ENCODE peak calls at places on chromosomes 6 and 20, in ten cellular contexts. One of them, this sample, is unnamed.

GRCh38 chr6:4435981-4436445 is 300.6 kb upstream of the ECI2 start:
- DNase-seq in CD8-positive, alpha-beta T cell: no peak
- DNase-seq in heart right ventricle: no peak
- DNase-seq in breast epithelium: no peak
- DNase-seq in brain microvascular endothelial cell: no peak
- DNase-seq in K562: no peak
- DNase-seq in cardiac fibroblast: no peak
- DNase-seq in fibroblast of pulmonary artery: no peak
- DNase-seq in lower leg skin: no peak
- DNase-seq in GM20000: no peak
- DNase-seq in this sample: no peak

GRCh38 chr6:131281471-131282270 is 146.4 kb downstream of the AKAP7 start:
- DNase-seq in CD8-positive, alpha-beta T cell: peak; percentile 88
- DNase-seq in heart right ventricle: peak; percentile 20
- DNase-seq in breast epithelium: no peak
- DNase-seq in brain microvascular endothelial cell: peak; percentile 16
- DNase-seq in K562: no peak
- DNase-seq in cardiac fibroblast: no peak
- DNase-seq in fibroblast of pulmonary artery: peak; percentile 26
- DNase-seq in lower leg skin: peak; percentile 42
- DNase-seq in GM20000: peak; percentile 6
- DNase-seq in this sample: peak; percentile 19

GRCh38 chr20:38878798-38879197 is 47.4 kb upstream of the FAM83D start:
- DNase-seq in CD8-positive, alpha-beta T cell: no peak
- DNase-seq in heart right ventricle: peak; percentile 30
- DNase-seq in breast epithelium: no peak
- DNase-seq in brain microvascular endothelial cell: peak; percentile 13
- DNase-seq in K562: peak; percentile 50
- DNase-seq in cardiac fibroblast: peak; percentile 51
- DNase-seq in fibroblast of pulmonary artery: peak; percentile 60
- DNase-seq in lower leg skin: no peak
- DNase-seq in GM20000: no peak
- DNase-seq in this sample: peak; percentile 49

GRCh38 chr20:38883081-38883980 is 42.9 kb upstream of the FAM83D start:
- DNase-seq in CD8-positive, alpha-beta T cell: no peak
- DNase-seq in heart right ventricle: peak; percentile 30
- DNase-seq in breast epithelium: no peak
- DNase-seq in brain microvascular endothelial cell: peak; percentile 7
- DNase-seq in K562: no peak
- DNase-seq in cardiac fibroblast: peak; percentile 25
- DNase-seq in fibroblast of pulmonary artery: peak; percentile 33
- DNase-seq in lower leg skin: no peak
- DNase-seq in GM20000: no peak
- DNase-seq in this sample: no peak

GRCh38 chr6:139007428-139007827 is 19.4 kb upstream of the REPS1 start:
- DNase-seq in CD8-positive, alpha-beta T cell: no peak
- DNase-seq in heart right ventricle: no peak
- DNase-seq in breast epithelium: no peak
- DNase-seq in brain microvascular endothelial cell: no peak
- DNase-seq in K562: no peak
- DNase-seq in cardiac fibroblast: no peak
- DNase-seq in fibroblast of pulmonary artery: no peak
- DNase-seq in lower leg skin: no peak
- DNase-seq in GM20000: no peak
- DNase-seq in this sample: no peak

GRCh38 chr20:57612916-57613315 is 7.3 kb downstream of the ZBP1 start:
- DNase-seq in CD8-positive, alpha-beta T cell: peak; percentile 1
- DNase-seq in heart right ventricle: no peak
- DNase-seq in breast epithelium: no peak
- DNase-seq in brain microvascular endothelial cell: no peak
- DNase-seq in K562: no peak
- DNase-seq in cardiac fibroblast: no peak
- DNase-seq in fibroblast of pulmonary artery: no peak
- DNase-seq in lower leg skin: no peak
- DNase-seq in GM20000: no peak
- DNase-seq in this sample: no peak

GRCh38 chr20:47535994-47536393 is 34.3 kb downstream of the NCOA3 start:
- DNase-seq in CD8-positive, alpha-beta T cell: no peak
- DNase-seq in heart right ventricle: no peak
- DNase-seq in breast epithelium: no peak
- DNase-seq in brain microvascular endothelial cell: no peak
- DNase-seq in K562: no peak
- DNase-seq in cardiac fibroblast: no peak
- DNase-seq in fibroblast of pulmonary artery: no peak
- DNase-seq in lower leg skin: no peak
- DNase-seq in GM20000: no peak
- DNase-seq in this sample: no peak

GRCh38 chr6:143125896-143126573 is 65.3 kb downstream of the AIG1 start:
- DNase-seq in CD8-positive, alpha-beta T cell: no peak
- DNase-seq in heart right ventricle: no peak
- DNase-seq in breast epithelium: no peak
- DNase-seq in brain microvascular endothelial cell: peak; percentile 68
- DNase-seq in K562: no peak
- DNase-seq in cardiac fibroblast: peak; percentile 55
- DNase-seq in fibroblast of pulmonary artery: no peak
- DNase-seq in lower leg skin: no peak
- DNase-seq in GM20000: no peak
- DNase-seq in this sample: no peak

GRCh38 chr20:31751126-31751525 is 12.0 kb downstream of the TPX2 start:
- DNase-seq in CD8-positive, alpha-beta T cell: no peak
- DNase-seq in heart right ventricle: peak; percentile 37
- DNase-seq in breast epithelium: no peak
- DNase-seq in brain microvascular endothelial cell: peak; percentile 79
- DNase-seq in K562: no peak
- DNase-seq in cardiac fibroblast: peak; percentile 73
- DNase-seq in fibroblast of pulmonary artery: peak; percentile 85
- DNase-seq in lower leg skin: no peak
- DNase-seq in GM20000: no peak
- DNase-seq in this sample: no peak

GRCh38 chr6:150567823-150568383 is 31.8 kb upstream of the PLEKHG1 start:
- DNase-seq in CD8-positive, alpha-beta T cell: no peak
- DNase-seq in heart right ventricle: peak; percentile 30
- DNase-seq in breast epithelium: no peak
- DNase-seq in brain microvascular endothelial cell: no peak
- DNase-seq in K562: no peak
- DNase-seq in cardiac fibroblast: no peak
- DNase-seq in fibroblast of pulmonary artery: no peak
- DNase-seq in lower leg skin: no peak
- DNase-seq in GM20000: no peak
- DNase-seq in this sample: no peak

GRCh38 chr6:102732908-102733307 is 1339.4 kb downstream of the GRIK2 start:
- DNase-seq in CD8-positive, alpha-beta T cell: no peak
- DNase-seq in heart right ventricle: no peak
- DNase-seq in breast epithelium: no peak
- DNase-seq in brain microvascular endothelial cell: no peak
- DNase-seq in K562: no peak
- DNase-seq in cardiac fibroblast: no peak
- DNase-seq in fibroblast of pulmonary artery: no peak
- DNase-seq in lower leg skin: no peak
- DNase-seq in GM20000: no peak
- DNase-seq in this sample: no peak

GRCh38 chr6:158954778-158955177 is 45.2 kb downstream of the RSPH3 start:
- DNase-seq in CD8-positive, alpha-beta T cell: no peak
- DNase-seq in heart right ventricle: no peak
- DNase-seq in breast epithelium: no peak
- DNase-seq in brain microvascular endothelial cell: no peak
- DNase-seq in K562: no peak
- DNase-seq in cardiac fibroblast: no peak
- DNase-seq in fibroblast of pulmonary artery: peak; percentile 16
- DNase-seq in lower leg skin: no peak
- DNase-seq in GM20000: no peak
- DNase-seq in this sample: no peak

GRCh38 chr20:53840462-53841000 is 229.9 kb downstream of the BCAS1 start:
- DNase-seq in CD8-positive, alpha-beta T cell: no peak
- DNase-seq in heart right ventricle: no peak
- DNase-seq in breast epithelium: no peak
- DNase-seq in brain microvascular endothelial cell: no peak
- DNase-seq in K562: no peak
- DNase-seq in cardiac fibroblast: no peak
- DNase-seq in fibroblast of pulmonary artery: no peak
- DNase-seq in lower leg skin: no peak
- DNase-seq in GM20000: no peak
- DNase-seq in this sample: no peak

DNA sequence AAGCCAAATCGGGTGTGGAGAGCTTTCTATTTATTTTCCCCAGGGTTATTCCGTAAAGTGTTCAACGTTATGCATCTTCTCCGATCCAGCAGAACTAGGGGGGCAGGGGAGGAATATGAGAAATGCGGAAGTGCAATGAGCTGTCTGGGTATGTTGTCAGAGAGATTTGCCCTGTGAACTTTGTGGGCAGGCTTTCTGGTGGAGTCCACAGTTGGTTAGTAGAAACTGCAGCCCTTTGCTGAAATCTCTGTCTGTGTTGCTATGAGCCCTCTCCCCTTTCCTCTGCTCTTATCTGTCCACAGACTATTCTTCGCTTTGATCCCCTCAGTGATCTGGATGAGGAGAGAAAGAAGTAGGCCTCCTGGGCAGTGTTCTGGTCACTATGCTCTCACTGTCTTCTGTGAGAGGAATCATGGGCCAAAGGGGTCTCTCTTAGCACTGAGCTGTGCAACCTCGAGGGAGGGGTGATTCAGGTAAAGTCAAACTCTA is 158.9 kb upstream of the FUT9 start:
- DNase-seq in CD8-positive, alpha-beta T cell: no peak
- DNase-seq in heart right ventricle: no peak
- DNase-seq in breast epithelium: no peak
- DNase-seq in brain microvascular endothelial cell: no peak
- DNase-seq in K562: no peak
- DNase-seq in cardiac fibroblast: no peak
- DNase-seq in fibroblast of pulmonary artery: no peak
- DNase-seq in lower leg skin: no peak
- DNase-seq in GM20000: no peak
- DNase-seq in this sample: no peak
- TF ChIP-seq CTCF in CD8-positive, alpha-beta T cell: no peak
- TF ChIP-seq CTCF in heart right ventricle: no peak
- TF ChIP-seq CTCF in breast epithelium: no peak
- TF ChIP-seq CTCF in brain microvascular endothelial cell: no peak
- TF ChIP-seq CTCF in K562: no peak
- TF ChIP-seq CTCF in cardiac fibroblast: no peak
- TF ChIP-seq CTCF in fibroblast of pulmonary artery: no peak
- TF ChIP-seq CTCF in lower leg skin: no peak
- TF ChIP-seq CTCF in GM20000: no peak
- TF ChIP-seq CTCF in this sample: no peak

GRCh38 chr20:24149881-24150307 is 161.3 kb upstream of the GGTLC1 start:
- DNase-seq in CD8-positive, alpha-beta T cell: no peak
- DNase-seq in heart right ventricle: peak; percentile 12
- DNase-seq in breast epithelium: no peak
- DNase-seq in brain microvascular endothelial cell: no peak
- DNase-seq in K562: peak; percentile 33
- DNase-seq in cardiac fibroblast: no peak
- DNase-seq in fibroblast of pulmonary artery: no peak
- DNase-seq in lower leg skin: no peak
- DNase-seq in GM20000: no peak
- DNase-seq in this sample: peak; percentile 56
- TF ChIP-seq CTCF in CD8-positive, alpha-beta T cell: no peak
- TF ChIP-seq CTCF in heart right ventricle: peak; percentile 53
- TF ChIP-seq CTCF in breast epithelium: no peak
- TF ChIP-seq CTCF in brain microvascular endothelial cell: peak; percentile 63
- TF ChIP-seq CTCF in K562: peak; percentile 43
- TF ChIP-seq CTCF in cardiac fibroblast: peak; percentile 54
- TF ChIP-seq CTCF in fibroblast of pulmonary artery: peak; percentile 47
- TF ChIP-seq CTCF in lower leg skin: no peak
- TF ChIP-seq CTCF in GM20000: no peak
- TF ChIP-seq CTCF in this sample: peak; percentile 66

GRCh38 chr20:56430957-56431356 is 18.9 kb downstream of the CASS4 start:
- DNase-seq in CD8-positive, alpha-beta T cell: no peak
- DNase-seq in heart right ventricle: no peak
- DNase-seq in breast epithelium: no peak
- DNase-seq in brain microvascular endothelial cell: no peak
- DNase-seq in K562: no peak
- DNase-seq in cardiac fibroblast: no peak
- DNase-seq in fibroblast of pulmonary artery: no peak
- DNase-seq in lower leg skin: no peak
- DNase-seq in GM20000: no peak
- DNase-seq in this sample: no peak

GRCh38 chr20:56430471-56430870 is 18.4 kb downstream of the CASS4 start:
- DNase-seq in CD8-positive, alpha-beta T cell: peak; percentile 41
- DNase-seq in heart right ventricle: no peak
- DNase-seq in breast epithelium: no peak
- DNase-seq in brain microvascular endothelial cell: no peak
- DNase-seq in K562: no peak
- DNase-seq in cardiac fibroblast: no peak
- DNase-seq in fibroblast of pulmonary artery: no peak
- DNase-seq in lower leg skin: no peak
- DNase-seq in GM20000: no peak
- DNase-seq in this sample: no peak

GRCh38 chr20:56433221-56433879 is 21.3 kb downstream of the CASS4 start:
- DNase-seq in CD8-positive, alpha-beta T cell: no peak
- DNase-seq in heart right ventricle: no peak
- DNase-seq in breast epithelium: no peak
- DNase-seq in brain microvascular endothelial cell: peak; percentile 37
- DNase-seq in K562: no peak
- DNase-seq in cardiac fibroblast: peak; percentile 49
- DNase-seq in fibroblast of pulmonary artery: peak; percentile 52
- DNase-seq in lower leg skin: no peak
- DNase-seq in GM20000: no peak
- DNase-seq in this sample: no peak

GRCh38 chr20:56429941-56430340 is 17.9 kb downstream of the CASS4 start:
- DNase-seq in CD8-positive, alpha-beta T cell: peak; percentile 37
- DNase-seq in heart right ventricle: no peak
- DNase-seq in breast epithelium: no peak
- DNase-seq in brain microvascular endothelial cell: no peak
- DNase-seq in K562: no peak
- DNase-seq in cardiac fibroblast: no peak
- DNase-seq in fibroblast of pulmonary artery: no peak
- DNase-seq in lower leg skin: no peak
- DNase-seq in GM20000: no peak
- DNase-seq in this sample: no peak

DNA sequence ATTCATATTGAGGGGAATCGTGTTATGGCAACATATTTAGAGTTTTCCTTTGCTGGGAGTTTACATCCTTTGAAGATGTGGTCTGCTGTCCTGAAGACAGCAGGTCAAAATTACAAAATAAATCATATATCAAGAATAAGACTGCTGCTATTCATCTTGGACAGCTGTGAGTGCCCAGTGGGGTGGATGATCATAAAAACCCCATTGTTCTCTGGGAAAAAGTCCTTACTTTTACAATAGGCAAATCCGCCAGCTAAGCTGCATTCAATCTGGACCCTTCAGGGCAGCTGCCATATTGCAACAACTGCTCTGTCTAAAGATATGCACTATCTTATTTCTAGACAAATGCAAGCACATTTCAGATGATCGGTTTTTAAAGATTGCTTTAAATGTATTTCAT is 19.4 kb downstream of the CASS4 start:
- DNase-seq in CD8-positive, alpha-beta T cell: no peak
- DNase-seq in heart right ventricle: no peak
- DNase-seq in breast epithelium: no peak
- DNase-seq in brain microvascular endothelial cell: no peak
- DNase-seq in K562: no peak
- DNase-seq in cardiac fibroblast: no peak
- DNase-seq in fibroblast of pulmonary artery: no peak
- DNase-seq in lower leg skin: no peak
- DNase-seq in GM20000: no peak
- DNase-seq in this sample: no peak
- TF ChIP-seq CTCF in CD8-positive, alpha-beta T cell: no peak
- TF ChIP-seq CTCF in heart right ventricle: no peak
- TF ChIP-seq CTCF in breast epithelium: no peak
- TF ChIP-seq CTCF in brain microvascular endothelial cell: no peak
- TF ChIP-seq CTCF in K562: no peak
- TF ChIP-seq CTCF in cardiac fibroblast: no peak
- TF ChIP-seq CTCF in fibroblast of pulmonary artery: no peak
- TF ChIP-seq CTCF in lower leg skin: no peak
- TF ChIP-seq CTCF in GM20000: no peak
- TF ChIP-seq CTCF in this sample: no peak

GRCh38 chr6:62150048-62150663 is 135.9 kb downstream of the KHDRBS2 start:
- DNase-seq in CD8-positive, alpha-beta T cell: no peak
- DNase-seq in heart right ventricle: no peak
- DNase-seq in breast epithelium: no peak
- DNase-seq in brain microvascular endothelial cell: peak; percentile 1
- DNase-seq in K562: peak; percentile 17
- DNase-seq in cardiac fibroblast: peak; percentile 60
- DNase-seq in fibroblast of pulmonary artery: peak; percentile 43
- DNase-seq in lower leg skin: no peak
- DNase-seq in GM20000: peak; percentile 20
- DNase-seq in this sample: peak; percentile 12
- TF ChIP-seq CTCF in CD8-positive, alpha-beta T cell: no peak
- TF ChIP-seq CTCF in heart right ventricle: peak; percentile 30
- TF ChIP-seq CTCF in breast epithelium: no peak
- TF ChIP-seq CTCF in brain microvascular endothelial cell: peak; percentile 51
- TF ChIP-seq CTCF in K562: peak; percentile 51
- TF ChIP-seq CTCF in cardiac fibroblast: peak; percentile 48
- TF ChIP-seq CTCF in fibroblast of pulmonary artery: peak; percentile 44
- TF ChIP-seq CTCF in lower leg skin: no peak
- TF ChIP-seq CTCF in GM20000: peak; percentile 63
- TF ChIP-seq CTCF in this sample: peak; percentile 85